ENCODE peak calls at places on chromosome 1, in nine cellular contexts. H, G, X, R, W, B, D, F and C are unnamed samples.

GRCh38 chr1:83547903-83548302 is 451.0 kb downstream of the TTLL7 start:
- DNase-seq in H (no peak), G (no peak), X (no peak), R (no peak), W (no peak), B (no peak), D (no peak), F (peak), C (no peak)

GRCh38 chr1:168260393-168260792 is 20.3 kb upstream of the TBX19 start:
- DNase-seq in H (peak), G (no peak), X (no peak), R (no peak), W (no peak), B (no peak), D (peak), F (no peak), C (no peak)

GRCh38 chr1:226661965-226662364 is 77.1 kb downstream of the ITPKB start:
- DNase-seq in H (no peak), G (no peak), X (no peak), R (no peak), W (no peak), B (no peak), D (no peak), F (peak), C (no peak)

GRCh38 chr1:226635456-226635941 is 86.9 kb downstream of the STUM start:
- DNase-seq in H (no peak), G (no peak), X (no peak), R (peak), W (no peak), B (peak), D (no peak), F (no peak), C (no peak)

GRCh38 chr1:93703649-93704048 is 22.0 kb upstream of the BCAR3 start:
- DNase-seq in H (no peak), G (no peak), X (no peak), R (no peak), W (no peak), B (no peak), D (no peak), F (no peak), C (no peak)

GRCh38 chr1:89629146-89629545 is 3.8 kb upstream of the LRRC8C start:
- DNase-seq in H (no peak), G (no peak), X (no peak), R (no peak), W (no peak), B (no peak), D (no peak), F (no peak), C (no peak)

GRCh38 chr1:200206761-200207160 is 179.3 kb downstream of the NR5A2 start:
- DNase-seq in H (no peak), G (no peak), X (no peak), R (no peak), W (no peak), B (no peak), D (no peak), F (no peak), C (no peak)

GRCh38 chr1:201842472-201843020 is 13.6 kb downstream of the IPO9 start:
- DNase-seq in H (no peak), G (peak), X (no peak), R (no peak), W (no peak), B (no peak), D (no peak), F (no peak), C (no peak)

GRCh38 chr1:17047924-17048323 is 5.9 kb downstream of the SDHB start:
- DNase-seq in H (no peak), G (no peak), X (no peak), R (no peak), W (no peak), B (no peak), D (no peak), F (no peak), C (no peak)

GRCh38 chr1:154276797-154277196 is 4.4 kb downstream of the HAX1 start:
- DNase-seq in H (peak), G (peak), X (no peak), R (no peak), W (no peak), B (peak), D (no peak), F (no peak), C (no peak)